ENCODE peak calls at places on chromosome 18, in four cellular contexts. One of them, this sample, is unnamed.

GRCh38 chr18:32707153-32707552 is 65.7 kb downstream of the KLHL14 start:
- DNase-seq in chondrocyte: no peak
- DNase-seq in bronchial epithelial cell: peak; percentile 49
- DNase-seq in D721Med: no peak
- DNase-seq in this sample: no peak

GRCh38 chr18:44682871-44683221 is 2.2 kb downstream of the SETBP1 start:
- DNase-seq in chondrocyte: no peak
- DNase-seq in bronchial epithelial cell: no peak
- DNase-seq in D721Med: no peak
- DNase-seq in this sample: peak; percentile 48

GRCh38 chr18:39205565-39205964 is 1640.0 kb upstream of the CELF4 start:
- DNase-seq in chondrocyte: no peak
- DNase-seq in bronchial epithelial cell: no peak
- DNase-seq in D721Med: no peak
- DNase-seq in this sample: no peak

GRCh38 chr18:79397288-79397829 is 1.6 kb downstream of the NFATC1 start:
- DNase-seq in chondrocyte: peak; percentile 47
- DNase-seq in bronchial epithelial cell: no peak
- DNase-seq in D721Med: no peak
- DNase-seq in this sample: peak; percentile 43

GRCh38 chr18:34258176-34258575 is 33.5 kb upstream of the NOL4 start:
- DNase-seq in chondrocyte: no peak
- DNase-seq in bronchial epithelial cell: no peak
- DNase-seq in D721Med: no peak
- DNase-seq in this sample: no peak

GRCh38 chr18:71075147-71075546 is 786.3 kb downstream of the SOCS6 start:
- DNase-seq in chondrocyte: no peak
- DNase-seq in bronchial epithelial cell: no peak
- DNase-seq in D721Med: no peak
- DNase-seq in this sample: no peak

GRCh38 chr18:27621236-27621890 is 436.3 kb upstream of the CHST9 start:
- DNase-seq in chondrocyte: no peak
- DNase-seq in bronchial epithelial cell: no peak
- DNase-seq in D721Med: no peak
- DNase-seq in this sample: no peak

GRCh38 chr18:903703-904102 is 968 bp upstream of the ADCYAP1 start:
- DNase-seq in chondrocyte: no peak
- DNase-seq in bronchial epithelial cell: peak; percentile 16
- DNase-seq in D721Med: no peak
- DNase-seq in this sample: peak; percentile 44

GRCh38 chr18:312415-312814 is 44.6 kb upstream of the THOC1 start:
- DNase-seq in chondrocyte: no peak
- DNase-seq in bronchial epithelial cell: no peak
- DNase-seq in D721Med: no peak
- DNase-seq in this sample: no peak

GRCh38 chr18:3790702-3791101 is 340.7 kb downstream of the TGIF1 start:
- DNase-seq in chondrocyte: no peak
- DNase-seq in bronchial epithelial cell: no peak
- DNase-seq in D721Med: no peak
- DNase-seq in this sample: no peak

GRCh38 chr18:79951545-79952456 is at the start of gene SLC66A2:
- DNase-seq in chondrocyte: peak; percentile 94
- DNase-seq in bronchial epithelial cell: peak; percentile 55
- DNase-seq in D721Med: peak; percentile 98
- DNase-seq in this sample: peak; percentile 97

GRCh38 chr18:37403100-37403781 is 162.4 kb downstream of the CELF4 start:
- DNase-seq in chondrocyte: no peak
- DNase-seq in bronchial epithelial cell: peak; percentile 20
- DNase-seq in D721Med: no peak
- DNase-seq in this sample: no peak

GRCh38 chr18:906416-907170 is 1.9 kb downstream of the ADCYAP1 start:
- DNase-seq in chondrocyte: no peak
- DNase-seq in bronchial epithelial cell: no peak
- DNase-seq in D721Med: no peak
- DNase-seq in this sample: no peak

GRCh38 chr18:33181016-33181415 is 259.5 kb downstream of the CCDC178 start:
- DNase-seq in chondrocyte: no peak
- DNase-seq in bronchial epithelial cell: no peak
- DNase-seq in D721Med: no peak
- DNase-seq in this sample: no peak

GRCh38 chr18:65751145-65752085 is 603 bp downstream of the CDH7 start:
- DNase-seq in chondrocyte: peak; percentile 84
- DNase-seq in bronchial epithelial cell: no peak
- DNase-seq in D721Med: no peak
- DNase-seq in this sample: no peak

GRCh38 chr18:12255626-12256026 is 1.5 kb downstream of the CIDEA start:
- DNase-seq in chondrocyte: no peak
- DNase-seq in bronchial epithelial cell: peak; percentile 90
- DNase-seq in D721Med: no peak
- DNase-seq in this sample: no peak

GRCh38 chr18:64017870-64018269 is 48.0 kb downstream of the SERPINB8 start:
- DNase-seq in chondrocyte: no peak
- DNase-seq in bronchial epithelial cell: peak; percentile 37
- DNase-seq in D721Med: no peak
- DNase-seq in this sample: no peak

GRCh38 chr18:24601624-24602023 is 141.2 kb downstream of the HRH4 start:
- DNase-seq in chondrocyte: no peak
- DNase-seq in bronchial epithelial cell: peak; percentile 30
- DNase-seq in D721Med: no peak
- DNase-seq in this sample: no peak

GRCh38 chr18:12990662-12990976 is 543 bp upstream of the CEP192 start:
- DNase-seq in chondrocyte: no peak
- DNase-seq in bronchial epithelial cell: no peak
- DNase-seq in D721Med: no peak
- DNase-seq in this sample: no peak

GRCh38 chr18:22912835-22913234 is 20.3 kb upstream of the RBBP8 start:
- DNase-seq in chondrocyte: no peak
- DNase-seq in bronchial epithelial cell: peak; percentile 93
- DNase-seq in D721Med: no peak
- DNase-seq in this sample: no peak

GRCh38 chr18:31723998-31724711 is 36.5 kb downstream of the SLC25A52 start:
- DNase-seq in chondrocyte: no peak
- DNase-seq in bronchial epithelial cell: no peak
- DNase-seq in D721Med: no peak
- DNase-seq in this sample: peak; percentile 11

GRCh38 chr18:2536063-2536462 is 35.2 kb downstream of the METTL4 start:
- DNase-seq in chondrocyte: no peak
- DNase-seq in bronchial epithelial cell: no peak
- DNase-seq in D721Med: no peak
- DNase-seq in this sample: no peak

GRCh38 chr18:41829648-41830516 is 125.2 kb upstream of the PIK3C3 start:
- DNase-seq in chondrocyte: no peak
- DNase-seq in bronchial epithelial cell: no peak
- DNase-seq in D721Med: no peak
- DNase-seq in this sample: no peak

GRCh38 chr18:45336431-45336830 is 278.8 kb upstream of the SLC14A2 start:
- DNase-seq in chondrocyte: no peak
- DNase-seq in bronchial epithelial cell: peak; percentile 45
- DNase-seq in D721Med: no peak
- DNase-seq in this sample: no peak

GRCh38 chr18:31042068-31042390 is 513 bp downstream of the DSC3 start:
- DNase-seq in chondrocyte: peak; percentile 59
- DNase-seq in bronchial epithelial cell: no peak
- DNase-seq in D721Med: no peak
- DNase-seq in this sample: no peak

GRCh38 chr18:23825978-23826405 is 136.7 kb downstream of the LAMA3 start:
- DNase-seq in chondrocyte: no peak
- DNase-seq in bronchial epithelial cell: peak; percentile 83
- DNase-seq in D721Med: no peak
- DNase-seq in this sample: peak; percentile 55

GRCh38 chr18:2982452-2983172 is 30.3 kb downstream of the LPIN2 start:
- DNase-seq in chondrocyte: no peak
- DNase-seq in bronchial epithelial cell: no peak
- DNase-seq in D721Med: no peak
- DNase-seq in this sample: no peak

GRCh38 chr18:48667276-48668254 is 128.7 kb downstream of the CTIF start:
- DNase-seq in chondrocyte: peak; percentile 67
- DNase-seq in bronchial epithelial cell: no peak
- DNase-seq in D721Med: no peak
- DNase-seq in this sample: peak; percentile 17

GRCh38 chr18:79506191-79507075 is 110.7 kb downstream of the NFATC1 start:
- DNase-seq in chondrocyte: peak; percentile 84
- DNase-seq in bronchial epithelial cell: no peak
- DNase-seq in D721Med: no peak
- DNase-seq in this sample: peak; percentile 40

GRCh38 chr18:13558132-13558531 is 168.2 kb downstream of the FAM210A start:
- DNase-seq in chondrocyte: no peak
- DNase-seq in bronchial epithelial cell: peak; percentile 32
- DNase-seq in D721Med: peak; percentile 36
- DNase-seq in this sample: no peak

GRCh38 chr18:12408247-12408869 is 629 bp downstream of the PRELID3A start:
- DNase-seq in chondrocyte: no peak
- DNase-seq in bronchial epithelial cell: no peak
- DNase-seq in D721Med: no peak
- DNase-seq in this sample: no peak

GRCh38 chr18:21110667-21111350 is 804 bp downstream of the ROCK1 start:
- DNase-seq in chondrocyte: no peak
- DNase-seq in bronchial epithelial cell: peak; percentile 35
- DNase-seq in D721Med: no peak
- DNase-seq in this sample: no peak

GRCh38 chr18:62637807-62638687 is 77.3 kb upstream of the PHLPP1 start:
- DNase-seq in chondrocyte: no peak
- DNase-seq in bronchial epithelial cell: peak; percentile 12
- DNase-seq in D721Med: no peak
- DNase-seq in this sample: no peak

GRCh38 chr18:11500153-11501122 is 109.0 kb upstream of the SLC35G4 start:
- DNase-seq in chondrocyte: no peak
- DNase-seq in bronchial epithelial cell: peak; percentile 95
- DNase-seq in D721Med: no peak
- DNase-seq in this sample: no peak

GRCh38 chr18:10979411-10979810 is 170.0 kb downstream of the PIEZO2 start:
- DNase-seq in chondrocyte: no peak
- DNase-seq in bronchial epithelial cell: no peak
- DNase-seq in D721Med: no peak
- DNase-seq in this sample: no peak

GRCh38 chr18:42334931-42335330 is 379.9 kb downstream of the PIK3C3 start:
- DNase-seq in chondrocyte: no peak
- DNase-seq in bronchial epithelial cell: no peak
- DNase-seq in D721Med: no peak
- DNase-seq in this sample: no peak

GRCh38 chr18:12867724-12868123 is 16.3 kb downstream of the PTPN2 start:
- DNase-seq in chondrocyte: no peak
- DNase-seq in bronchial epithelial cell: no peak
- DNase-seq in D721Med: no peak
- DNase-seq in this sample: no peak

GRCh38 chr18:11660691-11661090 is 28.4 kb upstream of the GNAL start:
- DNase-seq in chondrocyte: no peak
- DNase-seq in bronchial epithelial cell: no peak
- DNase-seq in D721Med: no peak
- DNase-seq in this sample: no peak

GRCh38 chr18:80191907-80192652 is 55.2 kb downstream of the PARD6G start:
- DNase-seq in chondrocyte: no peak
- DNase-seq in bronchial epithelial cell: no peak
- DNase-seq in D721Med: peak; percentile 36
- DNase-seq in this sample: no peak

GRCh38 chr18:9137168-9138066 is 836 bp downstream of the ANKRD12 start:
- DNase-seq in chondrocyte: no peak
- DNase-seq in bronchial epithelial cell: peak; percentile 82
- DNase-seq in D721Med: no peak
- DNase-seq in this sample: peak; percentile 61
- TF ChIP-seq CTCF in chondrocyte: no peak
- TF ChIP-seq CTCF in bronchial epithelial cell: no peak
- TF ChIP-seq CTCF in D721Med: no peak
- TF ChIP-seq CTCF in this sample: no peak

GRCh38 chr18:74742573-74742972 is 144.9 kb downstream of the ZNF407 start:
- DNase-seq in chondrocyte: no peak
- DNase-seq in bronchial epithelial cell: no peak
- DNase-seq in D721Med: no peak
- DNase-seq in this sample: no peak

GRCh38 chr18:74745658-74746403 is 148.2 kb downstream of the ZNF407 start:
- DNase-seq in chondrocyte: no peak
- DNase-seq in bronchial epithelial cell: peak; percentile 87
- DNase-seq in D721Med: no peak
- DNase-seq in this sample: no peak

GRCh38 chr18:74734013-74734444 is 136.4 kb downstream of the ZNF407 start:
- DNase-seq in chondrocyte: no peak
- DNase-seq in bronchial epithelial cell: no peak
- DNase-seq in D721Med: no peak
- DNase-seq in this sample: no peak

GRCh38 chr18:74739926-74740325 is 142.3 kb downstream of the ZNF407 start:
- DNase-seq in chondrocyte: no peak
- DNase-seq in bronchial epithelial cell: no peak
- DNase-seq in D721Med: no peak
- DNase-seq in this sample: no peak
- TF ChIP-seq CTCF in chondrocyte: no peak
- TF ChIP-seq CTCF in bronchial epithelial cell: no peak
- TF ChIP-seq CTCF in D721Med: no peak
- TF ChIP-seq CTCF in this sample: no peak

GRCh38 chr18:46950064-46950656 is 32.8 kb downstream of the KATNAL2 start:
- DNase-seq in chondrocyte: no peak
- DNase-seq in bronchial epithelial cell: peak; percentile 36
- DNase-seq in D721Med: peak; percentile 57
- DNase-seq in this sample: no peak
- TF ChIP-seq CTCF in chondrocyte: peak; percentile 80
- TF ChIP-seq CTCF in bronchial epithelial cell: peak; percentile 39
- TF ChIP-seq CTCF in D721Med: peak; percentile 57
- TF ChIP-seq CTCF in this sample: no peak

DNA sequence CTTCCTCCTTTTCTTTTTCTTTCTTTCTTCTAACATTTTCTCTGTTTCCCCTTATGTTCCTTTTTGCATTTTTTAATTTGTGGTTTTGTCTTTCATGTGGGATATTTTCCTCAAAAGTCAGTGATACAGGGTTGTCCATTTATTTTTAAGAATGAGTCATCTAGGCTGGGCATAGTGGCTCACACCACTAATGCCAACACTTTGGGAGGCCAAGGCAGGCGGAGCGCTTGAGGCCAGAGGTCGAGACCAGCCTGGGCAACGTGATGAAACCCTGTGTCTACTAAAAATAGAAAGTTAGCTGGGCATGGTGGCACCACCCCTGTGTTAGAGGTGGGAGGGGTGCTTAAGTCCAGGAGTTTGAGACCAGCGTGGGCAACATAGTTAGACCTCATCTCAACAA is 35.8 kb downstream of the KATNAL2 start:
- DNase-seq in chondrocyte: no peak
- DNase-seq in bronchial epithelial cell: no peak
- DNase-seq in D721Med: no peak
- DNase-seq in this sample: no peak
- TF ChIP-seq CTCF in chondrocyte: no peak
- TF ChIP-seq CTCF in bronchial epithelial cell: no peak
- TF ChIP-seq CTCF in D721Med: no peak
- TF ChIP-seq CTCF in this sample: no peak

GRCh38 chr18:51135795-51136194 is 61.7 kb downstream of the MEX3C start:
- DNase-seq in chondrocyte: no peak
- DNase-seq in bronchial epithelial cell: no peak
- DNase-seq in D721Med: no peak
- DNase-seq in this sample: no peak
- TF ChIP-seq CTCF in chondrocyte: peak; percentile 66
- TF ChIP-seq CTCF in bronchial epithelial cell: peak; percentile 9
- TF ChIP-seq CTCF in D721Med: peak; percentile 23
- TF ChIP-seq CTCF in this sample: no peak